ENCODE peak calls at places on chromosomes 3 and 15, in four cellular contexts. T is COR-L47, Z is ELR, O is NT2/D1. W is an unnamed sample.

GRCh38 chr3:189096092-189096491 is 75.7 kb upstream of the TPRG1 start:
- DNase-seq in T (no peak), Z (no peak), O (no peak), W (no peak)

GRCh38 chr3:99925584-99925983 is 107.9 kb downstream of the CMSS1 start:
- DNase-seq in T (no peak), Z (peak), O (no peak), W (no peak)

GRCh38 chr3:48685603-48686511 is at the start of gene NCKIPSD:
- DNase-seq in Z (peak), T (peak), O (peak), W (no peak)

GRCh38 chr3:104952587-104952986 is 414.1 kb upstream of the ALCAM start:
- DNase-seq in Z (peak), O (no peak), T (no peak), W (no peak)

GRCh38 chr15:40763801-40764765 is at the start of gene GCHFR:
- DNase-seq in Z (peak), O (no peak), T (peak), W (no peak)

GRCh38 chr15:101025116-101025885 is 106.1 kb downstream of the LRRK1 start:
- DNase-seq in Z (no peak), T (no peak), O (no peak), W (no peak)

GRCh38 chr3:35829499-35829898 is 190.2 kb downstream of the ARPP21 start:
- DNase-seq in O (no peak), T (no peak), Z (no peak), W (no peak)

GRCh38 chr15:77646104-77646694 is 13.5 kb upstream of the LINGO1 start:
- DNase-seq in T (no peak), O (no peak), Z (peak), W (no peak)

GRCh38 chr3:124075758-124076157 is 83.8 kb upstream of the ROPN1 start:
- DNase-seq in Z (no peak), T (no peak), O (no peak), W (no peak)

GRCh38 chr15:27045796-27046195 is 74.8 kb downstream of the GABRG3 start:
- DNase-seq in O (no peak), T (no peak), Z (no peak), W (no peak)

GRCh38 chr15:70278644-70279043 is 180.9 kb upstream of the TLE3 start:
- DNase-seq in T (no peak), Z (no peak), O (no peak), W (no peak)

GRCh38 chr3:46440531-46441294 is 24.0 kb downstream of the LTF start:
- DNase-seq in T (no peak), Z (no peak), O (peak), W (no peak)

GRCh38 chr3:123149525-123149924 is 52.2 kb upstream of the SEC22A start:
- DNase-seq in O (no peak), Z (no peak), T (no peak), W (no peak)

GRCh38 chr3:126146525-126147146 is 33.8 kb downstream of the ALDH1L1 start:
- DNase-seq in O (no peak), Z (no peak), T (no peak), W (no peak)

GRCh38 chr3:151403246-151403645 is 18.7 kb upstream of the P2RY12 start:
- DNase-seq in T (no peak), Z (peak), O (no peak), W (no peak)

GRCh38 chr3:180284331-180285110 is 247.8 kb upstream of the PEX5L start:
- DNase-seq in Z (peak), O (no peak), T (no peak), W (no peak)

GRCh38 chr3:185537369-185537970 is 14.9 kb downstream of the LIPH start:
- DNase-seq in Z (peak), O (no peak), T (no peak), W (no peak)

GRCh38 chr3:169633789-169634188 is 29.7 kb downstream of the MECOM start:
- DNase-seq in Z (no peak), O (no peak), T (no peak), W (no peak)

GRCh38 chr3:175386630-175387029 is 527.5 kb downstream of the NAALADL2 start:
- DNase-seq in T (no peak), O (no peak), Z (peak), W (no peak)

GRCh38 chr3:111904376-111905241 is 45.5 kb downstream of the PHLDB2 start:
- DNase-seq in Z (peak), O (no peak), T (no peak), W (no peak)

GRCh38 chr3:31776016-31776415 is 205.0 kb downstream of the OSBPL10 start:
- DNase-seq in T (no peak), Z (no peak), O (no peak), W (no peak)

GRCh38 chr15:58369261-58369699 is 62.5 kb upstream of the LIPC start:
- DNase-seq in T (no peak), Z (no peak), O (no peak), W (no peak)

GRCh38 chr3:119637679-119638525 is 22.5 kb downstream of the POPDC2 start:
- DNase-seq in O (no peak), Z (peak), T (no peak), W (no peak)

GRCh38 chr15:74937226-74937601 is 659 bp downstream of the COX5A start:
- DNase-seq in T (peak), O (no peak), Z (no peak), W (no peak)

GRCh38 chr15:53918180-53919079 is 59.8 kb upstream of the UNC13C start:
- DNase-seq in T (peak), O (no peak), Z (no peak), W (no peak)